ENCODE peak calls at places on chromosomes 12 and 14, in six cellular contexts. C, N, D, T, E and R are unnamed samples.

GRCh38 chr12:48105321-48105866 is 485 bp downstream of the SENP1 start:
- DNase-seq in D (peak), C (no peak), T (no peak), N (no peak), E (no peak), R (no peak)

GRCh38 chr12:131643581-131644452 is 67.1 kb upstream of the SFSWAP start:
- DNase-seq in D (no peak), T (no peak), E (no peak), C (peak), N (no peak), R (no peak)

GRCh38 chr14:29037428-29037827 is 270.8 kb downstream of the FOXG1 start:
- DNase-seq in D (no peak), E (no peak), N (no peak), C (no peak), T (no peak), R (no peak)

GRCh38 chr12:72815421-72815820 is 543.3 kb downstream of the TRHDE start:
- DNase-seq in T (no peak), C (no peak), E (no peak), N (no peak), D (no peak), R (no peak)

GRCh38 chr12:85575115-85576096 is 260.8 kb downstream of the RASSF9 start:
- DNase-seq in D (no peak), T (peak), C (peak), N (peak), E (no peak), R (peak)

GRCh38 chr12:132454949-132455418 is 35.0 kb upstream of the FBRSL1 start:
- DNase-seq in D (no peak), E (no peak), C (no peak), N (no peak), T (no peak), R (no peak)

GRCh38 chr14:34081576-34082136 is 130.8 kb upstream of the EGLN3 start:
- DNase-seq in T (peak), C (no peak), E (no peak), D (no peak), N (no peak), R (no peak)

GRCh38 chr12:339557-340195 is 49.4 kb downstream of the KDM5A start:
- DNase-seq in N (no peak), E (no peak), C (no peak), T (no peak), D (no peak), R (no peak)

GRCh38 chr14:39581474-39581873 is 149.2 kb upstream of the FBXO33 start:
- DNase-seq in D (no peak), C (no peak), E (no peak), N (no peak), T (no peak), R (peak)

GRCh38 chr14:68918612-68919011 is 60.5 kb downstream of the ACTN1 start:
- DNase-seq in E (no peak), D (no peak), N (no peak), T (no peak), C (no peak), R (no peak)

GRCh38 chr14:81433378-81433777 is 33.3 kb upstream of the STON2 start:
- DNase-seq in E (no peak), C (no peak), D (no peak), T (no peak), N (no peak), R (peak)

GRCh38 chr12:78062781-78063180 is 232.1 kb downstream of the NAV3 start:
- DNase-seq in E (no peak), D (no peak), C (peak), T (peak), N (peak), R (no peak)

GRCh38 chr12:56724989-56725722 is at the start of gene NACA:
- DNase-seq in T (peak), C (peak), E (peak), N (peak), D (peak), R (peak)

GRCh38 chr12:14777271-14777670 is 26.0 kb downstream of the WBP11 start:
- DNase-seq in T (no peak), C (no peak), N (no peak), E (no peak), D (no peak), R (peak)

GRCh38 chr14:104614126-104614812 is 9.7 kb upstream of the TMEM179 start:
- DNase-seq in T (no peak), N (no peak), E (no peak), D (no peak), C (no peak), R (no peak)

GRCh38 chr12:46343122-46343852 is 29.3 kb downstream of the SLC38A2 start:
- DNase-seq in N (no peak), D (no peak), E (no peak), C (no peak), T (no peak), R (no peak)

GRCh38 chr14:56590535-56590951 is 10.9 kb downstream of the TMEM260 start:
- DNase-seq in N (peak), T (no peak), E (no peak), D (no peak), C (no peak), R (peak)

GRCh38 chr14:71324767-71325272 is 417.6 kb downstream of the PCNX1 start:
- DNase-seq in D (no peak), T (no peak), C (no peak), E (peak), N (no peak), R (peak)

GRCh38 chr12:80032967-80033366 is 66.4 kb upstream of the OTOGL start:
- DNase-seq in E (no peak), T (no peak), C (no peak), N (no peak), D (no peak), R (no peak)

GRCh38 chr14:85622986-85623385 is 93.0 kb downstream of the FLRT2 start:
- DNase-seq in D (no peak), E (no peak), C (no peak), T (no peak), N (no peak), R (no peak)

GRCh38 chr14:105475916-105476845 is 1.6 kb downstream of the CRIP2 start:
- DNase-seq in D (no peak), T (no peak), C (no peak), E (no peak), N (peak), R (peak)

GRCh38 chr12:108930155-108930554 is 50.3 kb downstream of the DAO start:
- DNase-seq in T (no peak), N (no peak), C (peak), E (no peak), D (no peak), R (no peak)

GRCh38 chr14:96888593-96888992 is 91.4 kb downstream of the VRK1 start:
- DNase-seq in C (peak), E (no peak), D (no peak), T (no peak), N (no peak), R (no peak)

GRCh38 chr12:93572712-93573551 is 457 bp downstream of the SOCS2 start:
- DNase-seq in C (no peak), E (no peak), D (no peak), N (peak), T (no peak), R (peak)

GRCh38 chr12:31002361-31002725 is 71.3 kb upstream of the DDX11 start:
- DNase-seq in T (no peak), C (no peak), N (no peak), E (no peak), D (no peak), R (no peak)

GRCh38 chr12:51636581-51636980 is 45.5 kb downstream of the SCN8A start:
- DNase-seq in C (no peak), T (no peak), E (no peak), N (no peak), D (no peak), R (peak)

GRCh38 chr12:6347367-6348338 is 5.8 kb upstream of the TNFRSF1A start:
- DNase-seq in C (no peak), N (peak), T (no peak), D (no peak), E (no peak), R (no peak)

GRCh38 chr12:95548056-95548538 is 3.2 kb downstream of the USP44 start:
- DNase-seq in N (no peak), C (peak), D (peak), T (no peak), E (no peak), R (peak)